ENCODE peak calls at places on chromosome 18, in six cellular contexts. T is lower lobe of right lung, G is uterus, H is astrocyte, P is H1, Q is sigmoid colon. V is an unnamed sample.

GRCh38 chr18:7221424-7222155 is 9.3 kb upstream of the LRRC30 start:
- DNase-seq in H (peak; percentile 45), Q (no peak), G (no peak), P (peak; percentile 59), T (no peak), V (no peak)

GRCh38 chr18:31876707-31877106 is 66.2 kb downstream of the TRAPPC8 start:
- DNase-seq in P (no peak), Q (no peak), H (peak; percentile 5), G (no peak), T (no peak), V (no peak)

GRCh38 chr18:570256-570655 is 9.9 kb upstream of the CETN1 start:
- DNase-seq in P (no peak), Q (no peak), G (no peak), T (no peak), H (no peak), V (no peak)

GRCh38 chr18:37218022-37218590 is 347.5 kb downstream of the CELF4 start:
- DNase-seq in Q (no peak), T (no peak), G (no peak), P (no peak), H (no peak), V (no peak)

GRCh38 chr18:44823782-44824181 is 143.1 kb downstream of the SETBP1 start:
- DNase-seq in H (peak; percentile 88), Q (no peak), P (no peak), G (peak; percentile 57), T (no peak), V (no peak)

GRCh38 chr18:58536187-58536516 is 92.7 kb downstream of the ALPK2 start:
- DNase-seq in T (no peak), H (no peak), G (no peak), Q (no peak), P (no peak), V (no peak)

GRCh38 chr18:68665623-68666022 is 49.3 kb downstream of the TMX3 start:
- DNase-seq in H (no peak), G (no peak), P (no peak), Q (no peak), T (no peak), V (no peak)

GRCh38 chr18:24567199-24567598 is 106.8 kb downstream of the HRH4 start:
- DNase-seq in H (peak; percentile 11), T (no peak), G (no peak), Q (no peak), P (peak; percentile 29), V (no peak)

GRCh38 chr18:8426401-8426800 is 182.8 kb upstream of the RAB12 start:
- DNase-seq in G (no peak), P (peak; percentile 89), Q (no peak), T (no peak), H (no peak), V (no peak)

GRCh38 chr18:79802298-79802697 is 4.6 kb downstream of the KCNG2 start:
- DNase-seq in Q (peak; percentile 46), T (peak; percentile 37), G (no peak), H (no peak), P (no peak), V (no peak)

GRCh38 chr18:63297678-63298392 is 21.7 kb downstream of the BCL2 start:
- DNase-seq in G (no peak), Q (no peak), H (peak; percentile 7), P (no peak), T (no peak), V (no peak)

GRCh38 chr18:55927831-55928230 is 339.8 kb upstream of the TCF4 start:
- DNase-seq in Q (no peak), H (peak; percentile 86), G (no peak), P (no peak), T (no peak), V (no peak)

GRCh38 chr18:41449612-41450011 is 505.4 kb upstream of the PIK3C3 start:
- DNase-seq in H (no peak), T (no peak), Q (no peak), G (no peak), P (no peak), V (no peak)

GRCh38 chr18:61896767-61897166 is 4.0 kb upstream of the RNF152 start:
- DNase-seq in P (no peak), T (no peak), H (peak; percentile 65), G (peak; percentile 82), Q (peak; percentile 90), V (no peak)

GRCh38 chr18:39737869-39738268 is 2172.3 kb upstream of the CELF4 start:
- DNase-seq in G (no peak), H (no peak), Q (no peak), P (no peak), T (no peak), V (no peak)

GRCh38 chr18:8116346-8117007 is 492.8 kb upstream of the RAB12 start:
- DNase-seq in P (no peak), H (peak; percentile 68), Q (no peak), T (no peak), G (no peak), V (no peak)

GRCh38 chr18:51133580-51134160 is 63.8 kb downstream of the MEX3C start:
- DNase-seq in T (no peak), G (no peak), P (no peak), Q (no peak), H (no peak), V (no peak)

GRCh38 chr18:9839806-9840205 is 46.0 kb upstream of the TXNDC2 start:
- DNase-seq in T (no peak), Q (no peak), H (no peak), P (no peak), G (no peak), V (no peak)

GRCh38 chr18:70503060-70503459 is 214.2 kb downstream of the SOCS6 start:
- DNase-seq in G (no peak), P (no peak), Q (no peak), T (no peak), H (no peak), V (no peak)

GRCh38 chr18:51107594-51108305 is 77.7 kb downstream of the SMAD4 start:
- DNase-seq in G (no peak), P (no peak), H (no peak), T (no peak), Q (no peak), V (no peak)

GRCh38 chr18:77098033-77098432 is 34.5 kb downstream of the MBP start:
- DNase-seq in Q (no peak), H (peak; percentile 53), T (no peak), P (no peak), G (no peak), V (no peak)

GRCh38 chr18:78925557-78926242 is 53.9 kb upstream of the SALL3 start:
- DNase-seq in Q (no peak), P (no peak), G (no peak), T (no peak), H (no peak), V (no peak)

GRCh38 chr18:67367540-67367939 is 149.0 kb downstream of the DSEL start:
- DNase-seq in P (no peak), G (no peak), H (peak; percentile 14), T (no peak), Q (no peak), V (no peak)

GRCh38 chr18:23135679-23136325 is 517 bp downstream of the CABLES1 start:
- DNase-seq in G (peak; percentile 49), H (no peak), T (peak; percentile 61), P (no peak), Q (no peak), V (no peak)

GRCh38 chr18:23136326-23137092 is 1.2 kb downstream of the CABLES1 start:
- DNase-seq in G (peak; percentile 51), T (peak; percentile 71), P (no peak), Q (no peak), H (peak; percentile 32), V (peak; percentile 44)

GRCh38 chr18:23131693-23132319 is 3.5 kb upstream of the CABLES1 start:
- DNase-seq in T (no peak), Q (peak; percentile 78), H (peak; percentile 54), G (peak; percentile 57), P (no peak), V (peak; percentile 80)

GRCh38 chr18:23134780-23135678 is at the start of gene CABLES1:
- DNase-seq in G (peak; percentile 66), Q (peak; percentile 84), P (peak; percentile 77), H (peak; percentile 43), T (peak; percentile 85), V (peak; percentile 56)

GRCh38 chr18:23133860-23134779 is 1.2 kb upstream of the CABLES1 start:
- DNase-seq in T (peak; percentile 63), H (no peak), G (no peak), P (peak; percentile 71), Q (no peak), V (peak; percentile 58)
- H3K4me3 ChIP-seq in T (peak overlapping the region; percentile 70), H (peak overlapping the region; percentile 70), G (peak overlapping the region; percentile 66), P (peak overlapping the region; percentile 70), Q (no peak overlapping the region), V (peak overlapping the region; percentile 42)

GRCh38 chr18:35182151-35182550 is 58.7 kb upstream of the ZNF397 start:
- DNase-seq in T (no peak), H (no peak), Q (no peak), G (no peak), P (no peak), V (no peak)
- H3K4me1 ChIP-seq in T (no peaks in the 10 kb centered on the region), H (no peaks in the 10 kb centered on the region), Q (no peaks in the 10 kb centered on the region), G (no peaks in the 10 kb centered on the region), P (no peaks in the 10 kb centered on the region), V (no peaks in the 10 kb centered on the region)

DNA sequence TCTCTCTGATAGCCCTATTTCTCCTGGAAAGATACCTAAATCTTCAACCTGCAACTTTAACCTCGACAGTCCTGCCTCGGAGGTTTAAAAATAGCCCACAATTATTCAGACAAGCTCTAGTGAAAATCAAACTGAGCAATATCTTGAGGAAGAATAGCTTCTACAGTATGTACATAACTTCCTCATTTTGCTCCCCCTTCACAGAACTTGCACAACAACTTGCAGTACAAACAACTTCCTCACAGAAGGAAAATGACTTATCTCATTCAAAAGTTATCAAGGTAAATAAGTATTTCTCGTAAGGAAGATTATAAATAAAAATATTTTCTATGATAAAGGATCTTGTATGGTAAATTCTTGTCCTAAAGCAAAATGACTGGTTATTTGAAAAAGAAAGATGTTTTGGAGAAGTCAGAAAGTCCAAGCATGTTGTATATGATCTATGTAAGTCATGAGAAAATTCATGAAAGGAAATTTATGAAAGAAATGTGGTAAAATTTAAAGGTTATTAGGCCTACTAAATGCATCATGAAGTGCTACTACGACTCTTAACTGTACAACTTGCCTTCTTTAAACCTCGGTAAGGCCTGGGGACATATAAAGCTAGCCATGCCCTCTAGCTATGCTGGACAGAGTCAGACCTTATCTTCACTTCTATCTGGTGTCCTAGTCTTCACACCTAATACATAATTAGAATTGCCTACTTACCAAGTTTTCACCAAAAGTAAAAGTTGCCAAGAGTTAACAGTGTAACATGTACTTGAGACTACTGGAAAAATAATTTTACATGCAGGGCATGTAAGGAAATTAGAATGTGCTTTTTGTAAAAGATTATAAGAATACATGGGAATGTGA is 394.5 kb downstream of the DLGAP1 start:
- DNase-seq in H (no peak), T (no peak), P (no peak), Q (no peak), G (no peak), V (no peak)
- H3K9me3 ChIP-seq in H (no peaks in the 10 kb centered on the region), T (peaks cover 6% of the 10 kb centered on the region), P (peaks cover 33% of the 10 kb centered on the region), Q (peaks cover 6% of the 10 kb centered on the region), G (no peaks in the 10 kb centered on the region), V (peaks cover 8% of the 10 kb centered on the region)

DNA sequence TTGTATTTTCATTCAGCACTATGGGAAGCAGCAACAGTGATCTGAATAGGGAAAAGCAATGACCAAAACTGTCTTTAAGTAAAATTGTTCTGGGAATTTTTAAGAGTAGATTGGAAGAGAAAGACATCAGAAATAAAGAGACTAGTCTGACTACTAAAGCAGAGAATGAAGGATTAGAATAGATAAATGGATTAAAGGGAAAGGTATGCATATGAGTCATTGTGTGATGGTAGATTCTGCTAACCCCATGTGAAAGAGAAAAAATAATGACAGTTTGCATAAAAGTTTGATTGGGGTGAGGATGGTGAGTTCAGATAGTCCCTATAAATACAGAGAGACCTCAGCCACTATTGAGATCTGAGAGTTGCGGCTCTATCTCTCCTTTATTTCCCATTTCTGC is 139.6 kb upstream of the DCC start:
- DNase-seq in G (no peak), H (no peak), T (no peak), Q (no peak), P (no peak), V (no peak)
- H3K4me3 ChIP-seq in G (no peak overlapping the region), H (no peak overlapping the region), T (no peak overlapping the region), Q (no peak overlapping the region), P (no peak overlapping the region), V (no peak overlapping the region)

V was measured in HAP-1.